ENCODE peak calls at places on chromosomes 13 and 19, in four cellular contexts. P is GM23248, Z is GM23338, R is SK-N-SH. K is an unnamed sample.

GRCh38 chr19:51364200-51365106 is 1.7 kb downstream of the ETFB start:
- DNase-seq in P (peak), Z (no peak), R (no peak), K (no peak)

GRCh38 chr13:90293793-90294361 is 1053.6 kb upstream of the MIR17HG start:
- DNase-seq in P (peak), Z (no peak), R (no peak), K (no peak)

GRCh38 chr13:29925457-29925856 is 75.0 kb upstream of the UBL3 start:
- DNase-seq in P (peak), Z (no peak), R (peak), K (no peak)

GRCh38 chr19:2270157-2270571 is 11.8 kb downstream of the PEAK3 start:
- DNase-seq in P (peak), Z (no peak), R (no peak), K (peak)

GRCh38 chr19:1901940-1902404 is 3.2 kb upstream of the ADAT3 start:
- DNase-seq in P (no peak), Z (no peak), R (no peak), K (no peak)

GRCh38 chr19:21569497-21569870 is 64.1 kb downstream of the ZNF429 start:
- DNase-seq in P (peak), Z (no peak), R (no peak), K (no peak)

GRCh38 chr13:27044837-27045570 is 126.6 kb downstream of the USP12 start:
- DNase-seq in P (no peak), Z (no peak), R (no peak), K (peak)

GRCh38 chr13:76667551-76667950 is 218.7 kb downstream of the KCTD12 start:
- DNase-seq in P (peak), Z (no peak), R (peak), K (no peak)

GRCh38 chr13:37947419-37948140 is 78.0 kb upstream of the TRPC4 start:
- DNase-seq in P (no peak), Z (no peak), R (no peak), K (no peak)

GRCh38 chr13:51494151-51494550 is 41.3 kb upstream of the INTS6 start:
- DNase-seq in P (peak), Z (no peak), R (no peak), K (no peak)

GRCh38 chr19:28454083-28454482 is 758.9 kb downstream of the UQCRFS1 start:
- DNase-seq in P (peak), Z (no peak), R (no peak), K (no peak)

GRCh38 chr19:23823952-23824389 is 65.3 kb upstream of the ZNF681 start:
- DNase-seq in P (no peak), Z (peak), R (peak), K (peak)

GRCh38 chr19:1072371-1073015 is 5.5 kb downstream of the ARHGAP45 start:
- DNase-seq in P (no peak), Z (no peak), R (no peak), K (no peak)

GRCh38 chr19:15836345-15836594 is 20.8 kb upstream of the OR10H1 start:
- DNase-seq in P (peak), Z (no peak), R (no peak), K (peak)

GRCh38 chr13:92719868-92720267 is 506.7 kb upstream of the GPC6 start:
- DNase-seq in P (no peak), Z (peak), R (no peak), K (no peak)

GRCh38 chr19:19049406-19049805 is 14.4 kb upstream of the SLC25A42 start:
- DNase-seq in P (peak), Z (no peak), R (no peak), K (no peak)

GRCh38 chr19:42282036-42282762 is 13.1 kb downstream of the CIC start:
- DNase-seq in P (peak), Z (no peak), R (no peak), K (peak)

GRCh38 chr13:73665279-73665678 is 468.9 kb downstream of the KLF12 start:
- DNase-seq in P (no peak), Z (no peak), R (no peak), K (no peak)

GRCh38 chr13:73662833-73663232 is 471.4 kb downstream of the KLF12 start:
- DNase-seq in P (no peak), Z (no peak), R (no peak), K (no peak)

GRCh38 chr13:73661066-73661465 is 473.1 kb downstream of the KLF12 start:
- DNase-seq in P (no peak), Z (no peak), R (no peak), K (no peak)

GRCh38 chr13:73658639-73659038 is 475.6 kb downstream of the KLF12 start:
- DNase-seq in P (no peak), Z (no peak), R (no peak), K (no peak)

DNA sequence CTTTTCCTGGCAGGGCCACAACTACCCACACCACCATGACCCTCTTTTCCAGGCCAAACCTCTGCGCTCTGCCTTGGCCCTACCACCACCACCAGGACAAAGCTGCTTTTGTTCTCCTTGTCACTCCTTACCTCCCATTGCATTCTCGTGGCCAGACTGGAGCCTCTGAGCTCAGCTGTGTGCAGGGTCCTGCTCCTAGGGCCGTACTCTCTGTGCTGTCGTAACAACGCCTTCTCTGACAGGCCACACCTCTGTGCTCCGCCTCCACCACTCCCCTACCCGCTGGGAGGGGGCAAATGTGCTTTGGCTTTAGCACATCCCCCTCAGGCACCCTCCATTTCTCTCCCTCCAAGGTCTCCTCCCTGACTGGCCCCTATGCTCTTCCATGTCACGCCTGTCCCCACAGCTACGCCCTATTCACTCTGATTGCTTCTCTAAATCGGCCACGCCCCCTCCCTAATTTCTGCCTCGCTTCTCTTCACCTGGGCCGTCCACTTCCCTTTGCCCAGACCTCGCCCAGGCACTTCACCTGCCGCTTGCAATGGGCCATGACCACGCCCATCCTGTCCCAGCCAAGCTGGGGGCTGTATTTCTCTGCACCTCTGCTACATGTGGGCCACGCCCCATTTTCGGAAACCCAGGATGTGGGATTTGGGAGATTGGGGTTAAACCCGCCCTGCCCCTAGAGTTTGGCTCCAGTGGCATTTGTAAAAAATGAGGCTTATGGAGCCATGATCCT is 472.3 kb downstream of the KLF12 start:
- DNase-seq in P (no peak), Z (no peak), R (no peak), K (no peak)
- TF ChIP-seq EZH2phosphoT487 in P (no peak), Z (no peak), R (no peak), K (no peak)

DNA sequence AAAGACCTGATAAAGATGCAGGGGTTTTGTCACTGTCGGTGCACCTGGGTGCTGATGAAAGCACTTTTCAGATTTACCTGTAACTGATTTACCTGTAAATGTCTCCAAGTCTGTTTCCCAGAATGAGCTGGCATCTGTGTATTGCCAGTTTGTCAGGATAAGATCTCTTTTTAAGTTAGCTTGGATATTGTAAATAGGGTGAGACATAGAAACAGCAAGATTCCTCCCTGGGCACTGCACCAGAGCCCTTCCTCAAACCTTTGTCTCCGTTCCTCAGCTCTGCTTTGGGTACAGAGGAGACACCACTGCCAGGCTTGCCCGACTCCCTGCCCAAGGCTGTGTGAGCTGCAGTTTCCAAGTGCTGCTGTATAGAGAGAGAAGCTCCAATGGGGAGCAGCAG is 158.6 kb downstream of the TNFRSF19 start:
- DNase-seq in P (no peak), Z (no peak), R (no peak), K (no peak)
- H2AFZ ChIP-seq in P (no peak), Z (no peak), R (no peak), K (no peak)

DNA sequence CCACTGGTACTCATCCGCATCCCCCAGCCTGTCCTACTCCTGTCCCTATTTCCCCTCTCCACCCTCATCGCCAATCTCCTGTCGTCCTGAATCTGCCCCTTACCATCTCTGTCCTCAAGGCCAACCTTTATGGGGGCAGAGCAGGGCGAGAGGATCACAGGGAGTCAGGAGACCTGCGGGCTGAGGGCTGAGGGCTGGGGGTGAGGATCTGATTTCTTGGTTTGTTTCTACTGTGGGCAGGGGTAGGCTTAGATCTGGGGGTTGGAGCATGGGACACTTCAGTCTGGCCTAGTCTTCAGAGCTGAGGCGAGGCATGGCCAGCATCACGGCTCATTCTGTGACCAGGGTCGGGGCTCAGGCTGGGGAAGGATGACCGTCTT is 16.5 kb upstream of the ERCC1 start:
- DNase-seq in P (no peak), Z (peak), R (no peak), K (no peak)
- H3K4me2 ChIP-seq in P (peak), Z (peak), R (peak), K (peak)

GRCh38 chr19:39156891-39157230 is 31.3 kb downstream of the PAK4 start:
- DNase-seq in P (no peak), Z (no peak), R (no peak), K (no peak)
- TF ChIP-seq EZH2phosphoT487 in P (no peak), Z (no peak), R (no peak), K (no peak)

DNA sequence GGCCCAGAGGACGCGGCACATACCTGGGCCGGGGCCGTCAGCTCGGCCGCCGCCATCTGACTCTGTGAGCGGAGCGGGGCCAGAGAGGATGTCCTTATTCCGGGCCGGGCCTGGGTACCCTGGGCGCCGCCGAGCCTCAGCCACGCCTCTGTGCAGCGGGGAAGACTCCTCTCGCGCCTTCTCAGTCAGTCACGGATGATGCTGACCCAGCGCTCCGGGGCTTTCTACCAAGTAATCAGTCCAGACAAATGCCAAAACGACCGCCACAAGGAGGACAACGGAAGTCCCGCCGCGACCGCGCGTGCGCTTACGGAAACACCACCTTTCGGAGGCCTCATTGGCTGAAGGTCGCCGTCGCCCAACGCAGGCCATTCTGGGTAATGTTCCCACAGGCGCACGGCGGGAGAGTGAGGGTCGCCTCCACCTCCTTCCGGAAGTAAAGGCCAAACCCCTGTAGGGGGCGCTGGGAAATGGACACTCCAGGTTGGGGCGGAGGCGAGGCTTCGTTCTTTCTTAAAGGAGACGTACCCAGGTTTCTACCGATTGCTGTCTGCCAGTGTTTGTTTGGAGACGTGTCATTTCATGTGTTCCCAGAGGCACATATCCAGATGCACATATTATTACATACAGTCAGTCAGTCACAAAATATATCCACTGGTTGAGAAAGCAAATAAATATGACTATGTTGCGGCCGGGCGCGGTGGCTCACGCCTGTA is at the start of gene ZNF256:
- DNase-seq in P (peak), Z (peak), R (peak), K (peak)
- H2AFZ ChIP-seq in P (peak), Z (peak), R (peak), K (peak)

DNA sequence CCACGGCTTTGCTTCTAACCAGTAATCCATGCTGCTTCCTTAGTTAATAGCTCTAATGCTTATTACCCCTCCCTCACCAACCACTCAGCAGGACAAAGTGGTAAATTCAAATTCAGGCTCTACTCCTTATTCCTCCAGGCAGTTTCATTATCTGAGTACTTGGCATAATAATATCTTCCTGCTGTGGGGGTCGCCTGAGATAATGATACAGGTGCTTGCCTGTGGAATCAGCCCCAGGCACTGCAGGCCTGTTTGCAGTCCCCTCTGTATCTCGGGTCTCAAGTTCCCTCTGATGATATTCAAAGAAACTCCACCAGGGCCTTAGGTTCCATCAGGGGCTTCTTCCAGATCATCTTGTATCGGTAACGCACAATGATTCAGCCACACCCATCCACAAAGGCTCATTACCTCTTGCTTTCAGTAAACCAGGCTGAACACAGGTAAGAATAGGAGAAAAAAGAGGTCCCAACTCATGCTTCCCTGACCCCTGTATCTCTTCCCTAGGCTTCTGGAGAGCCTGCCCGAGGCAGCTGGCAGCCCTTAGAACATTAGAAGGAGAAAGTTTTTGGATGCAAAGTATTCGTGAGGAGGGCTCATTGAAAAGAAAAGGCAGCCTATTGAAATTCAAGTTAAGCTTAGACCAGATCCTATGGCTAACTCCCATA is 14.3 kb upstream of the FOXO1 start:
- DNase-seq in P (no peak), Z (peak), R (no peak), K (no peak)
- H3K4me2 ChIP-seq in P (no peak), Z (peak), R (no peak), K (peak)

GRCh38 chr13:42277618-42278276 is 5.8 kb downstream of the AKAP11 start:
- DNase-seq in P (peak), Z (no peak), R (no peak), K (no peak)

GRCh38 chr13:42279986-42280385 is 8.0 kb downstream of the AKAP11 start:
- DNase-seq in P (no peak), Z (no peak), R (no peak), K (no peak)

GRCh38 chr13:42283574-42283973 is 11.6 kb downstream of the AKAP11 start:
- DNase-seq in P (no peak), Z (no peak), R (no peak), K (no peak)

GRCh38 chr13:42279080-42279479 is 7.1 kb downstream of the AKAP11 start:
- DNase-seq in P (peak), Z (no peak), R (no peak), K (peak)

DNA sequence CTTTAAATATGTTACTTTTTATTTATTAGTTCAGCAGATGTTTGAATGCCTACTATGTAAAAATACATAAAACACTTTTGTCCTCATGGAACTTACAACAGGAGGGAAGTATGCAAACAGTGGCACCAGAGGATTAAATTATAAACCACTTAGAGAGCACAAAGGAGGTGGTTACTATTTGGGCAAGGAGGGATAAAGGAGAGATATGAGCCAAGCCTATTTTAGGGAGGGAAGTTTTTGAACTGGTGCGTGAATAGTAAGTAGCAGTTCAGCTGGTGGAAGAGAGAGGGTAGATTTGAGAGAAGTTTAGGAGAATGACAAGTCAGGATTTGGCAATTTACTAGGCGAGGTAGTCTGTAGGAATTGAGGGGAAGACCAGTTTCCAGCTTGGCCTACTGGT is 8.6 kb downstream of the AKAP11 start:
- DNase-seq in P (no peak), Z (no peak), R (no peak), K (no peak)
- TF ChIP-seq EZH2phosphoT487 in P (no peak), Z (no peak), R (no peak), K (no peak)

DNA sequence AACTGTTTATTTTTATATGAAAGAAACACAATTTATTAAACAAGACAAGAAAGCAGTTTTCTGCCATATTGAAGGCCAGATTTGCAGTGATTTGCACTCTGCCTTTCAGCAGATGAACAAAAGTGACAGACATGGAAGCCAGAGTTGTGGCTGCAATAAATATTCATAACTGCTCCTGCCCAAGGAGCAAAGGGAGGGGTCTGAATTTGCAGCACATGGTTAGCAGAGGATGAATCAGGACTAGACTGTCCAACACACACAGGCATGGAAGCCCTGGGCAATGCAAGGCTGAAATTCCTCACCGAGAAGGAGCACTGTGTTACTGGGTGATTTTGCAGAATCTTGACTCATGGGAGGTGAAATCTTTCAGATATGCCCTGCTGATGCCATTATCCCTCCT is 418.2 kb downstream of the DCT start:
- DNase-seq in P (peak), Z (no peak), R (no peak), K (no peak)
- H2AFZ ChIP-seq in P (peak), Z (no peak), R (peak), K (no peak)

DNA sequence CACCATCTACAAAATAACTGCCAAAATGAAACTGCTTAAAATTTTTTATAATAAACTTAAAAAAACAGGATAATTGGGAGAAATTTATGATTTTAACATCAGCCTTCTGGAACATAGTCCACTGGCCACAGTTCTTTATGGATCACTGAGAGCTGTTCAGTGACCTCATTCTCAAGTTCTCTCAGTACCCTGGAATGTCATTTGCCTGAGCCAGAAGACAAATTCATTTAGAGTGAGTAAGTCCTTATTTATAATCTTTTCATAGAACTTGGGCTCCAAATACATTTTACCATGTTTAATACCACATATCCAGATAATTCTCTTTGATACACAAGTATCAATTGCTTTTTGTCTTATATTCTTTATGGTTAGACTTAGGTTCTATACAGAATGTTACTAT is 87.6 kb downstream of the CAB39L start:
- DNase-seq in P (peak), Z (no peak), R (no peak), K (no peak)
- H3K4me2 ChIP-seq in P (peak), Z (no peak), R (no peak), K (no peak)

GRCh38 chr13:112531263-112531794 is 56.6 kb downstream of the TUBGCP3 start:
- DNase-seq in P (no peak), Z (no peak), R (peak), K (no peak)
- TF ChIP-seq EZH2phosphoT487 in P (no peak), Z (no peak), R (no peak), K (no peak)